ENCODE peak calls at places on chromosomes 5 and 9, in eight cellular contexts. N is tibial nerve; E is GM10248; M is Kasumi-1; S is WTC11; Z is C1 segment of cervical spinal cord; U is KG1; W is stimulated activated naive CD8-positive, alpha-beta T cell treated with anti-CD3 and anti-CD28 coated beads, Interleukin-15, Interleukin-2, amounts not matched to agents 100 U/mL and 50 U/mL, for 24 hours. X is an unnamed sample.

GRCh38 chr9:5876026-5876425 is 14.7 kb upstream of the MLANA start:
- DNase-seq in N (no peak), E (peak; percentile 44), M (no peak), S (no peak), Z (no peak), U (no peak), W (no peak), X (no peak)

GRCh38 chr9:128419061-128419925 is 1.4 kb upstream of the CERCAM start:
- DNase-seq in N (no peak), E (no peak), M (no peak), S (no peak), Z (no peak), U (no peak), W (no peak), X (no peak)

GRCh38 chr5:75656311-75657003 is 45.2 kb downstream of the ANKDD1B start:
- DNase-seq in N (peak; percentile 28), E (no peak), M (no peak), S (no peak), Z (no peak), U (no peak), W (no peak), X (peak; percentile 51)

GRCh38 chr9:111743275-111743674 is 51.5 kb downstream of the SHOC1 start:
- DNase-seq in N (no peak), E (no peak), M (no peak), S (no peak), Z (no peak), U (no peak), W (peak; percentile 20), X (no peak)

GRCh38 chr9:85685081-85685480 is 56.7 kb downstream of the AGTPBP1 start:
- DNase-seq in N (no peak), E (no peak), M (no peak), S (no peak), Z (no peak), U (no peak), W (no peak), X (no peak)

GRCh38 chr5:135069895-135070657 is 36.0 kb upstream of the PITX1 start:
- DNase-seq in N (no peak), E (no peak), M (no peak), S (no peak), Z (no peak), U (no peak), W (no peak), X (no peak)

GRCh38 chr9:36136894-36137391 is 410 bp downstream of the GLIPR2 start:
- DNase-seq in N (no peak), E (no peak), M (no peak), S (no peak), Z (no peak), U (no peak), W (no peak), X (peak; percentile 65)

GRCh38 chr9:36207016-36207415 is 16.3 kb downstream of the CLTA start:
- DNase-seq in N (no peak), E (no peak), M (no peak), S (no peak), Z (peak; percentile 20), U (no peak), W (no peak), X (no peak)

GRCh38 chr5:79546782-79547428 is 33.0 kb upstream of the HOMER1 start:
- DNase-seq in N (no peak), E (no peak), M (no peak), S (no peak), Z (no peak), U (no peak), W (no peak), X (no peak)

GRCh38 chr9:123081824-123082223 is 48.4 kb downstream of the GPR21 start:
- DNase-seq in N (no peak), E (no peak), M (peak; percentile 52), S (no peak), Z (no peak), U (no peak), W (no peak), X (no peak)

GRCh38 chr9:94656190-94656589 is 16.9 kb upstream of the FBP1 start:
- DNase-seq in N (no peak), E (peak; percentile 69), M (peak; percentile 83), S (no peak), Z (no peak), U (peak; percentile 38), W (peak; percentile 42), X (no peak)

GRCh38 chr5:139820130-139820529 is 24.5 kb downstream of the PSD2 start:
- DNase-seq in N (no peak), E (no peak), M (no peak), S (peak; percentile 10), Z (no peak), U (no peak), W (no peak), X (no peak)

X was measured in pancreas.